ENCODE peak calls at places on chromosome 4, in four cellular contexts. L is adrenal gland, H is AG09319, G is mesothelial cell of epicardium. J is an unnamed sample.
A peak's percentile ranks its signal among the peaks of the same experiment; 100 is the strongest.

GRCh38 chr4:18568600-18568999 is 547.0 kb upstream of the LCORL start:
- DNase-seq in L (no peak), H (no peak), G (no peak), J (no peak)

GRCh38 chr4:10733486-10733885 is 48.9 kb upstream of the CLNK start:
- DNase-seq in L (no peak), H (no peak), G (no peak), J (no peak)

GRCh38 chr4:163748474-163748873 is 254.0 kb downstream of the TMA16 start:
- DNase-seq in L (no peak), H (no peak), G (no peak), J (peak; percentile 20)

GRCh38 chr4:94758141-94758699 is 465 bp downstream of the BMPR1B start:
- DNase-seq in L (no peak), H (no peak), G (peak; percentile 35), J (no peak)

GRCh38 chr4:88533937-88534750 is 10.6 kb upstream of the PYURF start:
- DNase-seq in L (no peak), H (no peak), G (no peak), J (peak; percentile 93)

GRCh38 chr4:99946346-99947189 is at the start of gene DNAJB14:
- DNase-seq in L (peak; percentile 74), H (peak; percentile 44), G (peak; percentile 37), J (peak; percentile 67)

GRCh38 chr4:69991016-69991415 is 4.8 kb upstream of the STATH start:
- DNase-seq in L (no peak), H (no peak), G (no peak), J (no peak)

GRCh38 chr4:16641971-16642370 is 256.5 kb downstream of the LDB2 start:
- DNase-seq in L (no peak), H (no peak), G (no peak), J (peak; percentile 33)

DNA sequence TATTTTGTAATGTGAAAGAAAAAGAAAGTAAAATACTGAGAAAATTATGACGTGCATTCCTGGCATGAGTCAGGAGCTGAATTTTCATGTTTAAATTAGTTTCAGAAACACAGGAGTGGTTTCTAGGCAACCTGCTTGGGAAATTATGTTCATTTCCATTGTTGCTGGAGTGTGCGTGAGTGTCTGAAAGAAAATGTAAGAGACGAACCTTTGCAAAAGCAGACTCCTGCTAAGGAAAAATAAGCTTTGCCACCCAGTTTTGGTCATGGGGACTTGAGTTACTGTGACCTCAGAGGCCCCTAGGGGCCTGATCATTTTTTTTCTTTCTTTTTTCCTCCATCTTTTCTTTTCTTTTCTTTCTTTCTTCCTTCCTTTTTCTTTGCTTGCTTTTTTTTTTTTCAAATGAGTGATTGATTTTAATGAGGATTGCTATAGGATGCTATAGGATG is 18.8 kb upstream of the CHRNA9 start:
- DNase-seq in L (no peak), H (peak; percentile 94), G (no peak), J (peak; percentile 94)
- TF ChIP-seq CTCF in L (no peak), H (no peak), G (no peak), J (no peak)

DNA sequence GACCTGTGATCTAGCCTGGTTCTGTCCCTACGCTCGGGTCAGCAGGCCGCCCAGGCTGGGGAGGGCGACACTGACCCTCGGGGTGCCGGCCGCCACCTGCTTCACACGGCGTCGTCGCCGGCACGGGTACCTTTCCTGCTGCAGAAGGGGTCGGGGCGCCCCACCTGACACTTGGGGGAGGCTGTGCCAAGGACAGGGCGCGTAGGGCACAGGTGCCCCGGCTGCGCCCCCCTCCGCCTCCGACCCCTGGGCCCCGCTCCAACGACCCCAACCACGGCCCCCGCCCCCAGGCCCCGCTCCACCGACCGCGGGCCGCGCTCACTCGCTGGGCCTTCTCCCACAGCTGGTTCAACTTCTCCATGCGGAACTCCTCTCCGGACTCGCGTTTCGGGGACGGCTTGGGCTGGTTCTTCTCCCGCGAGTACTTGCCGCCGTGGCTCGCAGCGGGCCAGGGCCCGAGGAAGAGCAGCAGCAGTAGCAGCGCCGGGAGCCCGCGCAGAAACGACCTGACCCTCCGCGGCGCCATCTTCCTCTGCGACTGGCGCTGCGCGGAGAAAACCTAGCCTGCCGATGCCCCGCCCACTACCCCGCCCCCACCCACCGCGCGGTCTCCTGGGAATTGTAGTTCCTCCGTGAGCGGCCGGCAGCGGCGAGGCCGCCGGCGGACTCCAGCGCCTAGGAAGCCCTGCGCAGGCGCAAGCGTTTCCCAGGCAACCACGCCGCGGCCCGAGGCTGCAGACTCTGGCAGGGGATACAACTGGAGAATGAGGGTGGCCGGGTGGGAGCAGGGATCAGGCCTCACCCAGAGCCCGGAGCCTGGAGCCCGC is at the start of gene LRPAP1:
- DNase-seq in L (peak; percentile 92), H (peak; percentile 64), G (peak; percentile 95), J (peak; percentile 82)
- TF ChIP-seq CTCF in L (no peak), H (no peak), G (no peak), J (no peak)

GRCh38 chr4:81503586-81503985 is 31.9 kb upstream of the RASGEF1B start:
- DNase-seq in L (no peak), H (no peak), G (no peak), J (no peak)

GRCh38 chr4:81506731-81507130 is 35.0 kb upstream of the RASGEF1B start:
- DNase-seq in L (no peak), H (no peak), G (no peak), J (no peak)

GRCh38 chr4:81499840-81500239 is 28.1 kb upstream of the RASGEF1B start:
- DNase-seq in L (no peak), H (no peak), G (no peak), J (no peak)

GRCh38 chr4:81504685-81505598 is 33.2 kb upstream of the RASGEF1B start:
- DNase-seq in L (peak; percentile 71), H (no peak), G (no peak), J (no peak)

GRCh38 chr4:81502561-81502960 is 30.9 kb upstream of the RASGEF1B start:
- DNase-seq in L (no peak), H (no peak), G (no peak), J (no peak)
- TF ChIP-seq CTCF in L (no peak), H (no peak), G (no peak), J (no peak)

GRCh38 chr4:101807351-101807750 is 16.8 kb downstream of the BANK1 start:
- DNase-seq in L (no peak), H (no peak), G (no peak), J (no peak)

GRCh38 chr4:101801957-101802356 is 11.4 kb downstream of the BANK1 start:
- DNase-seq in L (no peak), H (no peak), G (no peak), J (no peak)

DNA sequence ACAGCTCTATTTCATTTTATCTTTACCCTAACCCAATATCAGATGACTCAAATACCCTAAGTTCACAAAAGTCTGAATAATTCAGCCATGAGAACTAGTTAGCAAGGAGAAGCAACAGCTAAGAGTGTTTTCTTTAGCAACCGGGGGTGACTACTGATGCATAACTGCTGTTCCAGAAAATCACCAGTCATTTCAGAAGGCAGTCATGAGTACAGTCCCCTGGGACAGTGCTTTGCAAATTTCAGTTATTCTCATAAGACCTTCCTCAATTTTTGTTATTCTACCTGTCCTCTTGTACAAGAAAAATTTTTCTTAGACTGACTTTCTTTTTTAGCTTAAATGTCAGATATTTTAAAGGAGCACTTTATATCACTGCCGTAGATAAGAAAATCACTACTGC is 16.4 kb downstream of the BANK1 start:
- DNase-seq in L (no peak), H (no peak), G (no peak), J (no peak)
- TF ChIP-seq CTCF in L (no peak), H (no peak), G (no peak), J (no peak)

GRCh38 chr4:166323250-166323649 is 450.2 kb downstream of the TLL1 start:
- DNase-seq in L (no peak), H (no peak), G (no peak), J (no peak)

GRCh38 chr4:166318810-166319525 is 445.9 kb downstream of the TLL1 start:
- DNase-seq in L (no peak), H (no peak), G (no peak), J (peak; percentile 92)

DNA sequence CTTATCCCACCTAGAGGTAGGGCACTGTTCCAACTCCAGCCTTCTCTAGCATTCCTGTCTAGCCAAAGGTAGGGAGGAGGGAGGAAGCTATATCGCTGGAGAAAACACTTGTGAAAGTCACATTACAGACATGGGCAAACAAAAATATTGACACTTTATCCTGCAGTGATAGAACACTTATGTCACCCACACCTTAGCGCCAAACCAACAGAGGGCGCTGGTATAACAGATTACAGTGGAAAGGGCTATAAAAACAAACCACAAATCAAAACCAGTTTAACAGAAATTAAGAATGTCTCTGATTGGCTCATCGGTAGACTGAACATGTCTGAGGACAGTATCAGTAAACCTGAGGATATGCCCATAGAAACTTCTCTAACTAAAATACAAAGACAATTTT is 451.3 kb downstream of the TLL1 start:
- DNase-seq in L (no peak), H (no peak), G (no peak), J (peak; percentile 22)
- TF ChIP-seq CTCF in L (no peak), H (no peak), G (no peak), J (peak; percentile 73)

DNA sequence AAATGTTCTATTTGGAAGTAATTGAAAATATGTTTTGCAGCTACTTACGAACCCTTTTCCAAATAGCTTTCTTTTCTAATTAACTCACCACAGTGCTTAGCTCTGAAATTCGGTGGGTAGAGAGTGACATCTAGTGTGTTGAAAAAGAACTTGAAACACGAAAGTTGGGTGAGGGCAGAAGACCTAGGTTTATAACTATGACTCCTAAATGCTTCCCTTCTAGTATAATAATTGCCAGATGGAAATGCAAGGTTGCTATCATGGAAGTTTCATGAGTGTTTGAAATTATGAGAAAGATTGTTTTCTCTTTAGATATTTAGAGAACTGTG is 77.2 kb upstream of the NOCT start:
- DNase-seq in L (no peak), H (peak; percentile 22), G (no peak), J (peak; percentile 43)
- TF ChIP-seq CTCF in L (peak; percentile 53), H (peak; percentile 38), G (peak; percentile 16), J (peak; percentile 75)

GRCh38 chr4:66691101-66691500 is 854.2 kb downstream of the CENPC start:
- DNase-seq in L (no peak), H (no peak), G (no peak), J (no peak)
- TF ChIP-seq CTCF in L (no peak), H (no peak), G (no peak), J (no peak)

DNA sequence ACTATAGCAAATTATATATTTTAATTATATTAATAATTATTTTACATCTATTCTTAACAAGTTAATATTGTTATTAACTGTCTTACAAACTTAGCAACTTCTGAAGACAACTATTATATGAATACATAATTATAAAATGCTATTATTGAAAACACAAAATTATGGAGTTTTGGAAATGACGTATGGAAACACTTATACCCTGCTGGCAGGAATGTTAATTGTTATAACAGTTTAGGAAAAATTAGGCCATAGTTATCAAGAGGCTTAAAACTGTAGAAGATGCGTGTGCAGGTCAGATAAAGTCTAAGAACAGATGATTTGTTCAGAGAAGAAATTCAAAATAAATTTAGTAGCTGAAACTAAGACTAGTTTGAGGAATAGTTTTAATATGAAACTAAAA is 211.7 kb downstream of the FAT4 start:
- DNase-seq in L (no peak), H (no peak), G (no peak), J (no peak)
- TF ChIP-seq CTCF in L (no peak), H (no peak), G (peak; percentile 66), J (peak; percentile 72)

GRCh38 chr4:157204634-157205244 is 15.8 kb upstream of the GRIA2 start:
- DNase-seq in L (peak; percentile 24), H (no peak), G (no peak), J (no peak)
- TF ChIP-seq CTCF in L (peak; percentile 37), H (peak; percentile 48), G (peak; percentile 15), J (peak; percentile 73)

J was measured in HFFc6.